ENCODE peak calls at places on chromosomes 7 and 10, in six cellular contexts. One of them, this sample, is unnamed. For H3K36me3, the result is how much of the 10 kb centered on the place peaks cover.

GRCh38 chr7:141288626-141289025 is 214.8 kb downstream of the TMEM178B start:
- DNase-seq in brain microvascular endothelial cell: no peak
- DNase-seq in NT2/D1: no peak
- DNase-seq in tibial artery: no peak
- DNase-seq in cardiac muscle cell: no peak
- DNase-seq in GM12878: no peak
- DNase-seq in this sample: no peak

GRCh38 chr10:70937661-70938060 is 49.3 kb upstream of the PCBD1 start:
- DNase-seq in brain microvascular endothelial cell: no peak
- DNase-seq in cardiac muscle cell: no peak
- DNase-seq in tibial artery: no peak
- DNase-seq in GM12878: no peak
- DNase-seq in NT2/D1: no peak
- DNase-seq in this sample: no peak

GRCh38 chr10:118965636-118966035 is 63.9 kb upstream of the NANOS1 start:
- DNase-seq in brain microvascular endothelial cell: no peak
- DNase-seq in cardiac muscle cell: no peak
- DNase-seq in GM12878: no peak
- DNase-seq in tibial artery: no peak
- DNase-seq in NT2/D1: no peak
- DNase-seq in this sample: no peak

GRCh38 chr7:126803990-126804389 is 448.8 kb downstream of the GRM8 start:
- DNase-seq in tibial artery: no peak
- DNase-seq in GM12878: no peak
- DNase-seq in NT2/D1: no peak
- DNase-seq in brain microvascular endothelial cell: peak
- DNase-seq in cardiac muscle cell: no peak
- DNase-seq in this sample: no peak

GRCh38 chr7:121020652-121021051 is 32.1 kb downstream of the CPED1 start:
- DNase-seq in NT2/D1: no peak
- DNase-seq in tibial artery: no peak
- DNase-seq in brain microvascular endothelial cell: no peak
- DNase-seq in cardiac muscle cell: no peak
- DNase-seq in GM12878: no peak
- DNase-seq in this sample: no peak

GRCh38 chr10:29328988-29329387 is 40.1 kb downstream of the LYZL1 start:
- DNase-seq in tibial artery: no peak
- DNase-seq in cardiac muscle cell: no peak
- DNase-seq in brain microvascular endothelial cell: peak
- DNase-seq in NT2/D1: no peak
- DNase-seq in GM12878: no peak
- DNase-seq in this sample: no peak

GRCh38 chr7:44631458-44632115 is 25.2 kb downstream of the OGDH start:
- DNase-seq in cardiac muscle cell: no peak
- DNase-seq in NT2/D1: no peak
- DNase-seq in tibial artery: no peak
- DNase-seq in GM12878: no peak
- DNase-seq in brain microvascular endothelial cell: no peak
- DNase-seq in this sample: no peak

GRCh38 chr7:32191296-32191695 is 121.1 kb upstream of the PDE1C start:
- DNase-seq in cardiac muscle cell: no peak
- DNase-seq in NT2/D1: no peak
- DNase-seq in GM12878: no peak
- DNase-seq in brain microvascular endothelial cell: no peak
- DNase-seq in tibial artery: no peak
- DNase-seq in this sample: no peak

GRCh38 chr10:66747451-66747850 is 178.4 kb upstream of the LRRTM3 start:
- DNase-seq in cardiac muscle cell: no peak
- DNase-seq in NT2/D1: no peak
- DNase-seq in tibial artery: no peak
- DNase-seq in GM12878: no peak
- DNase-seq in brain microvascular endothelial cell: peak
- DNase-seq in this sample: no peak

GRCh38 chr10:13732485-13732884 is 145.7 kb downstream of the PRPF18 start:
- DNase-seq in NT2/D1: no peak
- DNase-seq in cardiac muscle cell: no peak
- DNase-seq in tibial artery: no peak
- DNase-seq in GM12878: no peak
- DNase-seq in brain microvascular endothelial cell: no peak
- DNase-seq in this sample: no peak

GRCh38 chr7:136086712-136087111 is 109.6 kb upstream of the MTPN start:
- DNase-seq in GM12878: peak
- DNase-seq in NT2/D1: peak
- DNase-seq in cardiac muscle cell: peak
- DNase-seq in tibial artery: peak
- DNase-seq in brain microvascular endothelial cell: peak
- DNase-seq in this sample: peak

GRCh38 chr10:14195455-14195854 is 135.3 kb downstream of the FRMD4A start:
- DNase-seq in GM12878: no peak
- DNase-seq in brain microvascular endothelial cell: no peak
- DNase-seq in NT2/D1: no peak
- DNase-seq in cardiac muscle cell: no peak
- DNase-seq in tibial artery: no peak
- DNase-seq in this sample: no peak

GRCh38 chr10:47183726-47184084 is 116.3 kb upstream of the GDF10 start:
- DNase-seq in brain microvascular endothelial cell: peak
- DNase-seq in tibial artery: peak
- DNase-seq in NT2/D1: no peak
- DNase-seq in GM12878: no peak
- DNase-seq in cardiac muscle cell: no peak
- DNase-seq in this sample: no peak

GRCh38 chr10:17041626-17042520 is 87.7 kb downstream of the CUBN start:
- DNase-seq in cardiac muscle cell: no peak
- DNase-seq in brain microvascular endothelial cell: no peak
- DNase-seq in NT2/D1: no peak
- DNase-seq in tibial artery: no peak
- DNase-seq in GM12878: no peak
- DNase-seq in this sample: no peak

GRCh38 chr7:158413962-158414961 is 173.4 kb downstream of the PTPRN2 start:
- DNase-seq in brain microvascular endothelial cell: peak
- DNase-seq in cardiac muscle cell: no peak
- DNase-seq in tibial artery: peak
- DNase-seq in GM12878: no peak
- DNase-seq in NT2/D1: no peak
- DNase-seq in this sample: no peak

GRCh38 chr10:133100706-133101463 is 13.2 kb downstream of the ADGRA1 start:
- DNase-seq in brain microvascular endothelial cell: no peak
- DNase-seq in cardiac muscle cell: peak
- DNase-seq in NT2/D1: peak
- DNase-seq in tibial artery: no peak
- DNase-seq in GM12878: no peak
- DNase-seq in this sample: no peak

GRCh38 chr7:44100458-44101303 is 3.5 kb upstream of the AEBP1 start:
- DNase-seq in brain microvascular endothelial cell: peak
- DNase-seq in tibial artery: peak
- DNase-seq in NT2/D1: no peak
- DNase-seq in GM12878: no peak
- DNase-seq in cardiac muscle cell: no peak
- DNase-seq in this sample: no peak

GRCh38 chr7:100053201-100053600 is 3.6 kb downstream of the ZSCAN21 start:
- DNase-seq in GM12878: no peak
- DNase-seq in NT2/D1: no peak
- DNase-seq in brain microvascular endothelial cell: peak
- DNase-seq in tibial artery: no peak
- DNase-seq in cardiac muscle cell: peak
- DNase-seq in this sample: peak

GRCh38 chr7:70177166-70177565 is 578.9 kb downstream of the AUTS2 start:
- DNase-seq in NT2/D1: no peak
- DNase-seq in GM12878: no peak
- DNase-seq in tibial artery: no peak
- DNase-seq in cardiac muscle cell: no peak
- DNase-seq in brain microvascular endothelial cell: peak
- DNase-seq in this sample: no peak

GRCh38 chr7:116628971-116629586 is 42.9 kb upstream of the MET start:
- DNase-seq in brain microvascular endothelial cell: peak
- DNase-seq in NT2/D1: no peak
- DNase-seq in tibial artery: no peak
- DNase-seq in GM12878: no peak
- DNase-seq in cardiac muscle cell: no peak
- DNase-seq in this sample: peak

GRCh38 chr7:151990567-151990966 is 34.3 kb downstream of the GALNTL5 start:
- DNase-seq in NT2/D1: no peak
- DNase-seq in GM12878: no peak
- DNase-seq in cardiac muscle cell: no peak
- DNase-seq in brain microvascular endothelial cell: peak
- DNase-seq in tibial artery: no peak
- DNase-seq in this sample: no peak

GRCh38 chr7:132355048-132355447 is 221.2 kb downstream of the PLXNA4 start:
- DNase-seq in tibial artery: no peak
- DNase-seq in cardiac muscle cell: no peak
- DNase-seq in NT2/D1: no peak
- DNase-seq in brain microvascular endothelial cell: no peak
- DNase-seq in GM12878: no peak
- DNase-seq in this sample: no peak

GRCh38 chr10:87060280-87060928 is 34.2 kb downstream of the GLUD1 start:
- DNase-seq in cardiac muscle cell: no peak
- DNase-seq in brain microvascular endothelial cell: no peak
- DNase-seq in GM12878: no peak
- DNase-seq in NT2/D1: no peak
- DNase-seq in tibial artery: no peak
- DNase-seq in this sample: no peak

GRCh38 chr7:43756368-43757072 is 2.0 kb upstream of the BLVRA start:
- DNase-seq in GM12878: no peak
- DNase-seq in brain microvascular endothelial cell: peak
- DNase-seq in cardiac muscle cell: no peak
- DNase-seq in NT2/D1: no peak
- DNase-seq in tibial artery: no peak
- DNase-seq in this sample: no peak

GRCh38 chr7:134679006-134679405 is 32.4 kb downstream of the BPGM start:
- DNase-seq in NT2/D1: no peak
- DNase-seq in cardiac muscle cell: no peak
- DNase-seq in tibial artery: no peak
- DNase-seq in GM12878: no peak
- DNase-seq in brain microvascular endothelial cell: no peak
- DNase-seq in this sample: no peak

GRCh38 chr10:79487296-79488194 is 24.8 kb upstream of the EIF5AL1 start:
- DNase-seq in tibial artery: peak
- DNase-seq in cardiac muscle cell: peak
- DNase-seq in NT2/D1: peak
- DNase-seq in brain microvascular endothelial cell: peak
- DNase-seq in GM12878: no peak
- DNase-seq in this sample: peak

GRCh38 chr10:124648131-124648475 is 96.1 kb downstream of the FAM53B start:
- DNase-seq in GM12878: no peak
- DNase-seq in cardiac muscle cell: no peak
- DNase-seq in brain microvascular endothelial cell: no peak
- DNase-seq in NT2/D1: no peak
- DNase-seq in tibial artery: no peak
- DNase-seq in this sample: no peak

GRCh38 chr10:12499066-12499465 is 149.7 kb downstream of the CAMK1D start:
- DNase-seq in GM12878: no peak
- DNase-seq in cardiac muscle cell: no peak
- DNase-seq in tibial artery: no peak
- DNase-seq in NT2/D1: peak
- DNase-seq in brain microvascular endothelial cell: no peak
- DNase-seq in this sample: no peak

GRCh38 chr10:99658622-99659030 is 683 bp upstream of the ENTPD7 start:
- DNase-seq in brain microvascular endothelial cell: peak
- DNase-seq in tibial artery: no peak
- DNase-seq in NT2/D1: no peak
- DNase-seq in GM12878: no peak
- DNase-seq in cardiac muscle cell: peak
- DNase-seq in this sample: peak

GRCh38 chr10:129963831-129964501 is at the start of gene EBF3:
- DNase-seq in brain microvascular endothelial cell: peak
- DNase-seq in cardiac muscle cell: peak
- DNase-seq in GM12878: no peak
- DNase-seq in tibial artery: peak
- DNase-seq in NT2/D1: no peak
- DNase-seq in this sample: peak

DNA sequence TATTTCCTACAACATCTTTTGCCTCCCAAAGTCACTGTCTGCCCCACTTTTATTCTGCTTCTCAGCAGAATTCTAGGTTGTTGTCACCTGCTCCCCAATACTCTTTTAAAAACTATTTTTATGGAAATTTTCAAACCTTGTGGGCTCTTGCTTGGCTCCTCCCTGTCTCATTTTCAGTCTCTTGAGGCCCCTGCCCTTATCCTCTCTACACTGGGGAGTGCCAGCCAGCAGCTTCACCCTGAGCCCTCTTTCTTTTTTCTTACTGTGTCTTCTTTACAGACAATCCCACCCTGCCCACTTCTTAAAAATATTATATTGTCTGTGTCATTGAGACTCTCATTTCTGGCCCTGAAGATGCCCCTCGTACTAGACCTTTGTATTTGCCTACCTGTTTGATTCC is 61.7 kb upstream of the TMEM248 start:
- DNase-seq in brain microvascular endothelial cell: no peak
- DNase-seq in cardiac muscle cell: no peak
- DNase-seq in NT2/D1: no peak
- DNase-seq in tibial artery: no peak
- DNase-seq in GM12878: no peak
- DNase-seq in this sample: no peak
- H3K36me3 ChIP-seq in brain microvascular endothelial cell: under half
- H3K36me3 ChIP-seq in cardiac muscle cell: under half
- H3K36me3 ChIP-seq in NT2/D1: under half
- H3K36me3 ChIP-seq in tibial artery: half or more
- H3K36me3 ChIP-seq in GM12878: under half
- H3K36me3 ChIP-seq in this sample: under half

GRCh38 chr10:10010397-10010796 is 1007.3 kb upstream of the CELF2 start:
- DNase-seq in brain microvascular endothelial cell: no peak
- DNase-seq in tibial artery: no peak
- DNase-seq in NT2/D1: peak
- DNase-seq in cardiac muscle cell: no peak
- DNase-seq in GM12878: no peak
- DNase-seq in this sample: no peak

GRCh38 chr10:10007972-10008371 is 1009.7 kb upstream of the CELF2 start:
- DNase-seq in NT2/D1: no peak
- DNase-seq in GM12878: no peak
- DNase-seq in cardiac muscle cell: no peak
- DNase-seq in brain microvascular endothelial cell: no peak
- DNase-seq in tibial artery: no peak
- DNase-seq in this sample: no peak
- H3K36me3 ChIP-seq in NT2/D1: under half
- H3K36me3 ChIP-seq in GM12878: under half
- H3K36me3 ChIP-seq in cardiac muscle cell: under half
- H3K36me3 ChIP-seq in brain microvascular endothelial cell: under half
- H3K36me3 ChIP-seq in tibial artery: under half
- H3K36me3 ChIP-seq in this sample: under half

DNA sequence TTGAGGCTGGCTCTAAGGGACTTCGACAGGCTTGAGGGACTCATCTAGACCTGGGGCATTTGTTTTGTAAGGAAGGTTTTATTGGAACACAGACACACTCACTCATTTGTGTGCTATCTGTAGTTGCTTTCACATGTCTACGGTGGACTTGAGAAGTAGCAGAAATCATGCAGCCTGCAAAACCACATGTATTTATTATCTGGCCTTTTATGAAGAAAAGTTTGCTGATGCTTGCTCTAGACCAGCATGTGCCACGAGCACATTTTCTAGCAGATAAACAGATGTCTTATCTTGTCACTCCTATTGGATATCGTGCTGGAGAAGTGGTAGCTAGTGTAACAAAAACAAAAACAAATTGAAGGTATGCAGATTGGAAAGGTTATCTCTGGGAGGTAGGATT is 9.8 kb downstream of the UPP1 start:
- DNase-seq in GM12878: no peak
- DNase-seq in NT2/D1: no peak
- DNase-seq in brain microvascular endothelial cell: no peak
- DNase-seq in cardiac muscle cell: no peak
- DNase-seq in tibial artery: no peak
- DNase-seq in this sample: no peak
- H3K36me3 ChIP-seq in GM12878: under half
- H3K36me3 ChIP-seq in NT2/D1: half or more
- H3K36me3 ChIP-seq in brain microvascular endothelial cell: under half
- H3K36me3 ChIP-seq in cardiac muscle cell: under half
- H3K36me3 ChIP-seq in tibial artery: half or more
- H3K36me3 ChIP-seq in this sample: half or more

GRCh38 chr7:23404546-23405239 is 65.6 kb downstream of the IGF2BP3 start:
- DNase-seq in tibial artery: no peak
- DNase-seq in NT2/D1: no peak
- DNase-seq in brain microvascular endothelial cell: no peak
- DNase-seq in GM12878: no peak
- DNase-seq in cardiac muscle cell: no peak
- DNase-seq in this sample: no peak
- H3K36me3 ChIP-seq in tibial artery: under half
- H3K36me3 ChIP-seq in NT2/D1: under half
- H3K36me3 ChIP-seq in brain microvascular endothelial cell: under half
- H3K36me3 ChIP-seq in GM12878: under half
- H3K36me3 ChIP-seq in cardiac muscle cell: under half
- H3K36me3 ChIP-seq in this sample: under half

This sample was measured in heart left ventricle.